ENCODE peak calls at places on chromosomes 2 and 18, in six cellular contexts. G is NCI-H1092, Y is colonic mucosa, U is MM.1S, Z is left colon, C is choroid plexus epithelial cell. Q is an unnamed sample.

GRCh38 chr2:6934329-6934728 is 17.1 kb downstream of the RNF144A start:
- DNase-seq in C (no peak), G (no peak), Z (no peak), U (no peak), Y (no peak), Q (no peak)

GRCh38 chr18:74282359-74283254 is 9.2 kb downstream of the CYB5A start:
- DNase-seq in C (no peak), Z (no peak), U (no peak), Y (peak; percentile 42), G (peak; percentile 40), Q (no peak)

GRCh38 chr2:97645112-97645699 is 656 bp upstream of the COX5B start:
- DNase-seq in C (peak; percentile 32), Y (no peak), G (no peak), Z (no peak), U (no peak), Q (no peak)

GRCh38 chr2:161436411-161436810 is 20.3 kb downstream of the TBR1 start:
- DNase-seq in Y (no peak), Z (no peak), G (no peak), U (no peak), C (peak; percentile 43), Q (no peak)

GRCh38 chr2:64591188-64591587 is 62.5 kb downstream of the SERTAD2 start:
- DNase-seq in Z (no peak), Y (no peak), G (no peak), C (no peak), U (no peak), Q (no peak)

GRCh38 chr2:217798743-217799552 is 203.8 kb downstream of the TNS1 start:
- DNase-seq in U (no peak), G (no peak), Z (no peak), Y (peak; percentile 24), C (no peak), Q (peak; percentile 32)

GRCh38 chr2:109253216-109253615 is 124.2 kb downstream of the SH3RF3 start:
- DNase-seq in U (no peak), C (no peak), Y (no peak), Z (no peak), G (no peak), Q (no peak)

GRCh38 chr2:11270891-11271290 is 73.5 kb downstream of the ROCK2 start:
- DNase-seq in Y (no peak), C (peak; percentile 85), G (no peak), Z (no peak), U (no peak), Q (no peak)

GRCh38 chr2:240269886-240270285 is 129.4 kb upstream of the OTOS start:
- DNase-seq in G (no peak), Z (no peak), C (no peak), Y (no peak), U (no peak), Q (no peak)

GRCh38 chr2:63875758-63876710 is 34.3 kb downstream of the UGP2 start:
- DNase-seq in G (no peak), Y (no peak), C (no peak), U (no peak), Z (no peak), Q (no peak)

GRCh38 chr2:175463639-175464310 is 282.3 kb upstream of the ATP5MC3 start:
- DNase-seq in G (no peak), Y (no peak), U (no peak), C (no peak), Z (no peak), Q (no peak)

GRCh38 chr2:44112096-44112495 is 56.6 kb upstream of the PPM1B start:
- DNase-seq in Z (no peak), G (no peak), Y (no peak), U (no peak), C (no peak), Q (no peak)

GRCh38 chr2:16654775-16655456 is 10.7 kb downstream of the CYRIA start:
- DNase-seq in Z (no peak), G (no peak), C (no peak), Y (no peak), U (no peak), Q (no peak)

GRCh38 chr18:62781262-62781661 is 65.9 kb downstream of the PHLPP1 start:
- DNase-seq in C (no peak), G (no peak), U (no peak), Z (no peak), Y (no peak), Q (no peak)

GRCh38 chr2:105166671-105167070 is 74.9 kb upstream of the GPR45 start:
- DNase-seq in G (no peak), C (no peak), U (no peak), Y (no peak), Z (no peak), Q (no peak)

GRCh38 chr2:45904267-45904921 is 252.9 kb downstream of the PRKCE start:
- DNase-seq in C (no peak), G (no peak), Y (no peak), U (peak; percentile 74), Z (no peak), Q (no peak)